ENCODE peak calls at places on chromosomes 5 and 9, in four cellular contexts. S, A, T and M are unnamed samples.
A peak's percentile ranks its signal among the peaks of the same experiment; 100 is the strongest.

GRCh38 chr5:569358-569867 is 42.7 kb upstream of the CEP72 start:
- DNase-seq in A (no peak), S (no peak), T (no peak), M (no peak)

GRCh38 chr5:172501708-172502379 is 47.5 kb upstream of the SH3PXD2B start:
- DNase-seq in S (no peak), T (no peak), A (no peak), M (no peak)

GRCh38 chr9:137028281-137029057 is 432 bp upstream of the ABCA2 start:
- DNase-seq in S (peak; percentile 30), T (peak; percentile 52), A (peak; percentile 66), M (peak; percentile 60)

GRCh38 chr5:148542812-148543211 is 111.5 kb downstream of the HTR4 start:
- DNase-seq in T (no peak), A (no peak), S (peak; percentile 2), M (no peak)

GRCh38 chr5:145874765-145875164 is 2.0 kb upstream of the GRXCR2 start:
- DNase-seq in A (no peak), T (no peak), S (no peak), M (no peak)

GRCh38 chr9:36018755-36019720 is 17.7 kb upstream of the RECK start:
- DNase-seq in S (no peak), T (no peak), A (no peak), M (no peak)

GRCh38 chr9:87515086-87515485 is 17.4 kb downstream of the DAPK1 start:
- DNase-seq in T (no peak), S (peak; percentile 53), A (no peak), M (no peak)

GRCh38 chr9:74281674-74282073 is 215.5 kb upstream of the RORB start:
- DNase-seq in T (no peak), S (no peak), A (no peak), M (no peak)

GRCh38 chr9:113668057-113668456 is 204.5 kb downstream of the RGS3 start:
- DNase-seq in A (no peak), T (no peak), S (no peak), M (no peak)

GRCh38 chr9:108484468-108484867 is 371.3 kb downstream of the ACTL7B start:
- DNase-seq in S (no peak), T (no peak), A (no peak), M (no peak)

GRCh38 chr5:59666709-59667108 is 226.8 kb downstream of the PDE4D start:
- DNase-seq in T (no peak), A (no peak), S (no peak), M (no peak)